ENCODE peak calls at places on chromosome 12, in ten cellular contexts. A, D, N, I, M, O, E, H, U and V are unnamed samples.

GRCh38 chr12:69151254-69151751 is 88.1 kb upstream of the CPSF6 start:
- DNase-seq in A (no peak), D (no peak), N (no peak), I (no peak), M (no peak), O (no peak), E (no peak), H (no peak), U (no peak), V (no peak)

GRCh38 chr12:43069768-43070221 is 480.2 kb upstream of the PRICKLE1 start:
- DNase-seq in A (no peak), D (no peak), N (peak; percentile 30), I (no peak), M (no peak), O (no peak), E (no peak), H (no peak), U (no peak), V (no peak)

GRCh38 chr12:100576311-100577036 is 3.0 kb downstream of the GAS2L3 start:
- DNase-seq in A (no peak), D (no peak), N (no peak), I (no peak), M (no peak), O (peak; percentile 86), E (no peak), H (no peak), U (no peak), V (no peak)

GRCh38 chr12:6225630-6226001 is 25.4 kb downstream of the CD9 start:
- DNase-seq in A (no peak), D (no peak), N (no peak), I (no peak), M (no peak), O (no peak), E (no peak), H (no peak), U (no peak), V (no peak)

GRCh38 chr12:3206536-3207072 is 129.4 kb downstream of the TSPAN9 start:
- DNase-seq in A (no peak), D (peak; percentile 82), N (no peak), I (no peak), M (no peak), O (no peak), E (no peak), H (no peak), U (no peak), V (peak; percentile 47)

GRCh38 chr12:52139579-52140062 is 52.2 kb downstream of the KRT80 start:
- DNase-seq in A (no peak), D (peak; percentile 58), N (no peak), I (no peak), M (no peak), O (peak; percentile 53), E (peak; percentile 55), H (no peak), U (no peak), V (peak; percentile 36)

GRCh38 chr12:32444895-32445294 is 45.5 kb downstream of the FGD4 start:
- DNase-seq in A (no peak), D (no peak), N (no peak), I (no peak), M (no peak), O (peak; percentile 90), E (no peak), H (no peak), U (peak; percentile 91), V (peak; percentile 63)

GRCh38 chr12:123085730-123086487 is 65.0 kb downstream of the PITPNM2 start:
- DNase-seq in A (no peak), D (no peak), N (peak; percentile 71), I (no peak), M (no peak), O (peak; percentile 94), E (no peak), H (no peak), U (no peak), V (no peak)

GRCh38 chr12:1293901-1294300 is 300.5 kb downstream of the FBXL14 start:
- DNase-seq in A (no peak), D (no peak), N (no peak), I (no peak), M (no peak), O (no peak), E (no peak), H (no peak), U (no peak), V (no peak)

GRCh38 chr12:123150804-123151678 is at the start of gene PITPNM2:
- DNase-seq in A (no peak), D (peak; percentile 82), N (peak; percentile 75), I (no peak), M (peak; percentile 25), O (peak; percentile 57), E (peak; percentile 77), H (no peak), U (no peak), V (peak; percentile 51)

GRCh38 chr12:50971946-50972345 is 19.6 kb downstream of the HIGD1C start:
- DNase-seq in A (no peak), D (no peak), N (no peak), I (no peak), M (no peak), O (no peak), E (no peak), H (no peak), U (no peak), V (no peak)

GRCh38 chr12:104226672-104227071 is 11.1 kb downstream of the TXNRD1 start:
- DNase-seq in A (no peak), D (no peak), N (no peak), I (no peak), M (no peak), O (peak; percentile 31), E (no peak), H (no peak), U (no peak), V (no peak)